ENCODE peak calls at places on chromosomes 2 and 18, in five cellular contexts. One of them, this sample, is unnamed.
A peak's percentile ranks its signal among the peaks of the same experiment; 100 is the strongest.

GRCh38 chr2:212284166-212284565 is 254.4 kb downstream of the ERBB4 start:
- DNase-seq in CD8-positive, alpha-beta T cell: no peak
- DNase-seq in A673: no peak
- DNase-seq in heart left ventricle: no peak
- DNase-seq in A549: no peak
- DNase-seq in this sample: no peak

GRCh38 chr2:217064234-217065103 is 204.6 kb upstream of the TNP1 start:
- DNase-seq in CD8-positive, alpha-beta T cell: no peak
- DNase-seq in A673: peak; percentile 62
- DNase-seq in heart left ventricle: peak; percentile 47
- DNase-seq in A549: no peak
- DNase-seq in this sample: no peak

GRCh38 chr18:42053188-42053781 is 98.3 kb downstream of the PIK3C3 start:
- DNase-seq in CD8-positive, alpha-beta T cell: peak; percentile 21
- DNase-seq in A673: peak; percentile 70
- DNase-seq in heart left ventricle: peak; percentile 29
- DNase-seq in A549: no peak
- DNase-seq in this sample: no peak

GRCh38 chr2:37773354-37773753 is 101.9 kb upstream of the CDC42EP3 start:
- DNase-seq in CD8-positive, alpha-beta T cell: no peak
- DNase-seq in A673: no peak
- DNase-seq in heart left ventricle: no peak
- DNase-seq in A549: no peak
- DNase-seq in this sample: no peak

GRCh38 chr2:141331127-141331526 is 799.7 kb downstream of the LRP1B start:
- DNase-seq in CD8-positive, alpha-beta T cell: no peak
- DNase-seq in A673: peak; percentile 90
- DNase-seq in heart left ventricle: no peak
- DNase-seq in A549: peak; percentile 1
- DNase-seq in this sample: no peak

GRCh38 chr2:113276906-113277425 is 1.8 kb downstream of the PAX8 start:
- DNase-seq in CD8-positive, alpha-beta T cell: no peak
- DNase-seq in A673: peak; percentile 36
- DNase-seq in heart left ventricle: no peak
- DNase-seq in A549: no peak
- DNase-seq in this sample: no peak

GRCh38 chr18:72652990-72653593 is 109.0 kb upstream of the CBLN2 start:
- DNase-seq in CD8-positive, alpha-beta T cell: no peak
- DNase-seq in A673: peak; percentile 75
- DNase-seq in heart left ventricle: no peak
- DNase-seq in A549: peak; percentile 4
- DNase-seq in this sample: no peak

GRCh38 chr2:39379643-39380524 is 57.2 kb downstream of the MAP4K3 start:
- DNase-seq in CD8-positive, alpha-beta T cell: no peak
- DNase-seq in A673: peak; percentile 63
- DNase-seq in heart left ventricle: peak; percentile 22
- DNase-seq in A549: peak; percentile 26
- DNase-seq in this sample: no peak

GRCh38 chr2:150566289-150566688 is 78.8 kb upstream of the RND3 start:
- DNase-seq in CD8-positive, alpha-beta T cell: no peak
- DNase-seq in A673: no peak
- DNase-seq in heart left ventricle: no peak
- DNase-seq in A549: no peak
- DNase-seq in this sample: no peak

GRCh38 chr2:69308338-69308737 is 78.7 kb downstream of the GFPT1 start:
- DNase-seq in CD8-positive, alpha-beta T cell: no peak
- DNase-seq in A673: no peak
- DNase-seq in heart left ventricle: no peak
- DNase-seq in A549: no peak
- DNase-seq in this sample: no peak

GRCh38 chr18:58438161-58438983 is 190.5 kb downstream of the ALPK2 start:
- DNase-seq in CD8-positive, alpha-beta T cell: no peak
- DNase-seq in A673: no peak
- DNase-seq in heart left ventricle: no peak
- DNase-seq in A549: no peak
- DNase-seq in this sample: no peak

GRCh38 chr2:30267161-30267568 is 35.8 kb downstream of the LBH start:
- DNase-seq in CD8-positive, alpha-beta T cell: no peak
- DNase-seq in A673: no peak
- DNase-seq in heart left ventricle: no peak
- DNase-seq in A549: no peak
- DNase-seq in this sample: peak; percentile 56

GRCh38 chr2:3535794-3536681 is 16.7 kb upstream of the ADI1 start:
- DNase-seq in CD8-positive, alpha-beta T cell: no peak
- DNase-seq in A673: peak; percentile 48
- DNase-seq in heart left ventricle: peak; percentile 70
- DNase-seq in A549: no peak
- DNase-seq in this sample: peak; percentile 86

GRCh38 chr18:32730620-32731021 is 42.2 kb downstream of the KLHL14 start:
- DNase-seq in CD8-positive, alpha-beta T cell: no peak
- DNase-seq in A673: peak; percentile 55
- DNase-seq in heart left ventricle: no peak
- DNase-seq in A549: no peak
- DNase-seq in this sample: no peak

GRCh38 chr2:174662459-174662858 is 64.9 kb upstream of the WIPF1 start:
- DNase-seq in CD8-positive, alpha-beta T cell: no peak
- DNase-seq in A673: no peak
- DNase-seq in heart left ventricle: no peak
- DNase-seq in A549: peak; percentile 8
- DNase-seq in this sample: no peak

GRCh38 chr2:160353166-160353565 is 140.4 kb downstream of the RBMS1 start:
- DNase-seq in CD8-positive, alpha-beta T cell: no peak
- DNase-seq in A673: peak; percentile 55
- DNase-seq in heart left ventricle: no peak
- DNase-seq in A549: no peak
- DNase-seq in this sample: no peak

GRCh38 chr2:132401326-132401725 is 15.3 kb upstream of the GPR39 start:
- DNase-seq in CD8-positive, alpha-beta T cell: no peak
- DNase-seq in A673: no peak
- DNase-seq in heart left ventricle: no peak
- DNase-seq in A549: no peak
- DNase-seq in this sample: no peak

GRCh38 chr2:186544255-186544675 is 45.6 kb upstream of the ITGAV start:
- DNase-seq in CD8-positive, alpha-beta T cell: no peak
- DNase-seq in A673: peak; percentile 94
- DNase-seq in heart left ventricle: no peak
- DNase-seq in A549: peak; percentile 51
- DNase-seq in this sample: no peak

GRCh38 chr2:168466834-168467565 is 10.9 kb downstream of the CERS6 start:
- DNase-seq in CD8-positive, alpha-beta T cell: no peak
- DNase-seq in A673: no peak
- DNase-seq in heart left ventricle: no peak
- DNase-seq in A549: no peak
- DNase-seq in this sample: no peak

GRCh38 chr18:26747131-26747475 is 118.4 kb downstream of the AQP4 start:
- DNase-seq in CD8-positive, alpha-beta T cell: no peak
- DNase-seq in A673: no peak
- DNase-seq in heart left ventricle: no peak
- DNase-seq in A549: no peak
- DNase-seq in this sample: no peak

GRCh38 chr2:21256006-21256405 is 132.2 kb downstream of the TDRD15 start:
- DNase-seq in CD8-positive, alpha-beta T cell: no peak
- DNase-seq in A673: no peak
- DNase-seq in heart left ventricle: peak; percentile 76
- DNase-seq in A549: no peak
- DNase-seq in this sample: no peak

GRCh38 chr2:179336782-179337534 is 72.3 kb upstream of the SESTD1 start:
- DNase-seq in CD8-positive, alpha-beta T cell: no peak
- DNase-seq in A673: peak; percentile 95
- DNase-seq in heart left ventricle: no peak
- DNase-seq in A549: no peak
- DNase-seq in this sample: no peak

GRCh38 chr2:12167525-12168317 is 421.3 kb downstream of the LPIN1 start:
- DNase-seq in CD8-positive, alpha-beta T cell: no peak
- DNase-seq in A673: no peak
- DNase-seq in heart left ventricle: no peak
- DNase-seq in A549: no peak
- DNase-seq in this sample: no peak

GRCh38 chr2:44965684-44966083 is 24.2 kb downstream of the SIX3 start:
- DNase-seq in CD8-positive, alpha-beta T cell: no peak
- DNase-seq in A673: peak; percentile 41
- DNase-seq in heart left ventricle: no peak
- DNase-seq in A549: no peak
- DNase-seq in this sample: no peak

GRCh38 chr18:74791501-74792188 is 194.0 kb downstream of the ZNF407 start:
- DNase-seq in CD8-positive, alpha-beta T cell: no peak
- DNase-seq in A673: no peak
- DNase-seq in heart left ventricle: no peak
- DNase-seq in A549: no peak
- DNase-seq in this sample: no peak

GRCh38 chr2:232026941-232027340 is 65.4 kb downstream of the DIS3L2 start:
- DNase-seq in CD8-positive, alpha-beta T cell: no peak
- DNase-seq in A673: no peak
- DNase-seq in heart left ventricle: no peak
- DNase-seq in A549: no peak
- DNase-seq in this sample: no peak

DNA sequence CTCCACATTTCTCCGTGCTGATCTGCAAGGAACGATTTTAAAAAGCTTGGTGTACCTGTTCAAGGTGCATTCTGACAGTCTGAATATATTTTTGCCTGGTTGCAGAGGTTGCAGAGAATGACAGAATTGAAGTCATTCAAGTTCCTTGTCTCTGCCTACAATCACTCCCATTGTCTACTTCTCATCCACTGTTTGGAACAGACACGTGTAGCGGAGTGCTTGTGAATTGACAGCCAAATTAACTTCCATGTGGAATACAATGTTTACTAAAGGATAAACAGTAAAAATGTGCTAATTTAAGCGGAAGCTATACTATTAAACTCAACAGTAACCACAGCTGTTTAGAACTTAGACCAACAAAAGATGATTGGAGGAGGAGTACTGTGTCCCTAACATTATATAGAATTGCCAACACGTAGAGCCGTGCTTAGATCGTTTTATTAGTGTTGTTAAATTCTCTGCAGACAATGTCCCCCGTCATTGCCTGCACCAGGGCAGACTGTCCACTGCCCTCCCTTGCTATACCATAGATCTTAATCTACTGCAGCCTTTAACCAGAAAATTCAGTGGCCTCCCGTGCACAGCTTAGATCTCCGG is 87.3 kb upstream of the ZCCHC2 start:
- DNase-seq in CD8-positive, alpha-beta T cell: no peak
- DNase-seq in A673: no peak
- DNase-seq in heart left ventricle: no peak
- DNase-seq in A549: no peak
- DNase-seq in this sample: no peak
- H3K27ac ChIP-seq in CD8-positive, alpha-beta T cell: no peak overlapping the region
- H3K27ac ChIP-seq in A673: no peak overlapping the region
- H3K27ac ChIP-seq in heart left ventricle: no peak overlapping the region
- H3K27ac ChIP-seq in A549: no peak overlapping the region
- H3K27ac ChIP-seq in this sample: no peak overlapping the region

DNA sequence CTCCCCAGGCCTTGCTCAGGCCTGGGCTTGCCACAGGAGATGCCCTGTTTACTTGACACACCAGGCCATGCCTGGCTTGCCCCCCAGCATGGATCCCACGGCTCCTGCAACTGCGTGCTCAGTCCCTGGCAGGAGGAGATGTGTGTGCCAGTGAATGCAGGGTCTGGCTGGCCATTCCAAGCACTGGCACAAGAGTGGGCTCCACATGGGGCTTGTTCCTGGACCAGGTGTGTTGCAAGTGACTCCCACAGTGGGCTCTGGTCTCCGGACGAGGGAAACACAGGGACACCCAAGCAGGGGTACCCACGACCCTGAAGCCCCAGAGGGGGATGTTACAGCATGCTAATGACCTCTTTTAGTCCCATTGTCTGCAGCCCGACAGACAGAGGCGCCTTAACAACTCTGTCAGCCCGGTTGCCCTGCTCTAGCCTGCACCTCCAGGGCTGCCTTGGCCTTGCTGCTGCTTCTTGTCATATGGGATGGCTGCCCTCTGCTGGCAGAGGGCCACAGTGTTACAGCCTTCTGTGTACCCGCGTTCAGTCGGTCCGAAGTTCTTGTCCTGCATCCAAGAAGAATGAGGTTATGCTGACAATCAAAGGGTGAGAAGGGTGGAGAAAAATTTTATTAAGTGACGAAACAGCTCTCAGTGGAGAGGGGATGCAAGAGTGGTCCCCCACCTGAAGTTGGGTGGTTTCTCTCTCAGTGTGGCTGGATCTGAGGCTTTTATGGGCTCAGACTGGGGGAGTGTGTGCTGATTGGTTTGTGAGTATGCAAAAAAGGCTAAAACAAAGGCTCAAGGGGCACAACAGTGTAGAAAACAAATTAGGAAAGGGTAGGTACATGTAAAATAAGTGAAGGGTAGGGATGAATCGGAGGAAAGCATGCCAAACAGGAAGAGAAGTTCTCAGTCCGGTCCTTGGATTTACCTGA is 180.4 kb downstream of the MBD5 start:
- DNase-seq in CD8-positive, alpha-beta T cell: peak; percentile 2
- DNase-seq in A673: peak; percentile 77
- DNase-seq in heart left ventricle: peak; percentile 13
- DNase-seq in A549: peak; percentile 9
- DNase-seq in this sample: no peak
- TF ChIP-seq CTCF in CD8-positive, alpha-beta T cell: peak; percentile 23
- TF ChIP-seq CTCF in A673: peak; percentile 74
- TF ChIP-seq CTCF in heart left ventricle: peak; percentile 21
- TF ChIP-seq CTCF in A549: peak; percentile 78
- TF ChIP-seq CTCF in this sample: no peak

DNA sequence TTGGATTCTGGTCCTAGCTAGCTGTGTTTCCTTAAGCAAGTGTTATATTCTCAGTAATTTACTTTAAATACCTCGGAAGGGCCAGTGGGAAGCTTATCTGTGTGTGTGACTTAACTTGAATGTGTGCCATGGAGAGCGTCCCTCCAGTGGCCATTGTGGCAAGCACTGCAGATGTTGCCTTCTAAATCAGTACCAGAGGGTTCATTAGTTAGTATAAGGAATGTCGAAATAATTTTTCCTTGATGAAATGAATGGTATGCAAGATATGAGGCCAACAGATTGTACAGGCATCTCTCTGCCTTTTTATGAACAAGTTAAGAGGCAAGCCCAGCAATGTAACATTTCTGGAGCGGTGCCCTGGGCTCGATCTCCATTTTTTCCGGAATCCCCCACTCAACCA is 52.0 kb downstream of the FBXO36 start:
- DNase-seq in CD8-positive, alpha-beta T cell: no peak
- DNase-seq in A673: peak; percentile 7
- DNase-seq in heart left ventricle: peak; percentile 12
- DNase-seq in A549: no peak
- DNase-seq in this sample: no peak
- H3K27ac ChIP-seq in CD8-positive, alpha-beta T cell: no peak overlapping the region
- H3K27ac ChIP-seq in A673: no peak overlapping the region
- H3K27ac ChIP-seq in heart left ventricle: no peak overlapping the region
- H3K27ac ChIP-seq in A549: no peak overlapping the region
- H3K27ac ChIP-seq in this sample: no peak overlapping the region

GRCh38 chr2:106866636-106867035 is 19.3 kb downstream of the ST6GAL2 start:
- DNase-seq in CD8-positive, alpha-beta T cell: no peak
- DNase-seq in A673: no peak
- DNase-seq in heart left ventricle: no peak
- DNase-seq in A549: no peak
- DNase-seq in this sample: no peak

GRCh38 chr2:106867231-106867943 is 18.6 kb downstream of the ST6GAL2 start:
- DNase-seq in CD8-positive, alpha-beta T cell: no peak
- DNase-seq in A673: no peak
- DNase-seq in heart left ventricle: no peak
- DNase-seq in A549: no peak
- DNase-seq in this sample: no peak

GRCh38 chr2:106869512-106870276 is 16.3 kb downstream of the ST6GAL2 start:
- DNase-seq in CD8-positive, alpha-beta T cell: no peak
- DNase-seq in A673: no peak
- DNase-seq in heart left ventricle: no peak
- DNase-seq in A549: no peak
- DNase-seq in this sample: no peak

GRCh38 chr2:106864051-106864450 is 21.9 kb downstream of the ST6GAL2 start:
- DNase-seq in CD8-positive, alpha-beta T cell: no peak
- DNase-seq in A673: no peak
- DNase-seq in heart left ventricle: no peak
- DNase-seq in A549: no peak
- DNase-seq in this sample: no peak

GRCh38 chr2:106868199-106868598 is 17.8 kb downstream of the ST6GAL2 start:
- DNase-seq in CD8-positive, alpha-beta T cell: no peak
- DNase-seq in A673: no peak
- DNase-seq in heart left ventricle: no peak
- DNase-seq in A549: no peak
- DNase-seq in this sample: no peak
- TF ChIP-seq CTCF in CD8-positive, alpha-beta T cell: no peak
- TF ChIP-seq CTCF in A673: peak; percentile 31
- TF ChIP-seq CTCF in heart left ventricle: no peak
- TF ChIP-seq CTCF in A549: peak; percentile 38
- TF ChIP-seq CTCF in this sample: no peak